ENCODE peak calls at places on chromosomes 3 and 15, in four cellular contexts. E, U, C and D are unnamed samples.

GRCh38 chr3:111737712-111738097 is 121.4 kb upstream of the PHLDB2 start:
- DNase-seq in E (peak), U (peak), C (peak), D (no peak)

GRCh38 chr15:80891006-80891405 is 98.6 kb downstream of the MESD start:
- DNase-seq in E (no peak), U (no peak), C (no peak), D (no peak)

GRCh38 chr3:166071-166470 is 30.5 kb upstream of the CHL1 start:
- DNase-seq in E (no peak), U (no peak), C (no peak), D (no peak)

GRCh38 chr3:166123088-166123487 is 285.9 kb upstream of the BCHE start:
- DNase-seq in E (no peak), U (no peak), C (no peak), D (no peak)

GRCh38 chr15:94231728-94232086 is 346 bp downstream of the MCTP2 start:
- DNase-seq in E (no peak), U (no peak), C (no peak), D (no peak)

GRCh38 chr3:129386984-129387383 is 41.5 kb downstream of the EFCAB12 start:
- DNase-seq in E (no peak), U (no peak), C (no peak), D (peak)

GRCh38 chr15:40909662-40910625 is 15.7 kb downstream of the VPS18 start:
- DNase-seq in E (no peak), U (no peak), C (no peak), D (peak)

GRCh38 chr3:124552224-124552623 is 178.0 kb upstream of the UMPS start:
- DNase-seq in E (peak), U (no peak), C (peak), D (no peak)

GRCh38 chr15:61115679-61116078 is 113.4 kb downstream of the RORA start:
- DNase-seq in E (no peak), U (no peak), C (no peak), D (no peak)

GRCh38 chr15:70853270-70853854 is 595 bp downstream of the LARP6 start:
- DNase-seq in E (peak), U (no peak), C (peak), D (peak)

GRCh38 chr3:186251948-186252619 is 110.0 kb downstream of the DGKG start:
- DNase-seq in E (no peak), U (peak), C (no peak), D (no peak)

GRCh38 chr3:194069421-194070219 is 66.3 kb upstream of the HES1 start:
- DNase-seq in E (no peak), U (no peak), C (no peak), D (no peak)

GRCh38 chr3:132006605-132007204 is 28.1 kb downstream of the CPNE4 start:
- DNase-seq in E (peak), U (peak), C (no peak), D (no peak)